ENCODE peak calls at places on chromosome 12, in five cellular contexts. One of them, this sample, is unnamed. For H3K9me3, the result is how much of the 10 kb centered on the place peaks cover.

GRCh38 chr12:79299447-79300198 is 391.1 kb downstream of the PAWR start:
- DNase-seq in fibroblast of lung: no peak
- DNase-seq in mammary epithelial cell: no peak
- DNase-seq in GM12878: no peak
- DNase-seq in HCT116: no peak
- DNase-seq in this sample: no peak

GRCh38 chr12:62603061-62603810 is 136.6 kb downstream of the MON2 start:
- DNase-seq in HCT116: peak
- DNase-seq in mammary epithelial cell: peak
- DNase-seq in fibroblast of lung: peak
- DNase-seq in GM12878: peak
- DNase-seq in this sample: no peak

GRCh38 chr12:5374691-5375090 is 57.2 kb upstream of the NTF3 start:
- DNase-seq in fibroblast of lung: no peak
- DNase-seq in HCT116: no peak
- DNase-seq in mammary epithelial cell: no peak
- DNase-seq in GM12878: no peak
- DNase-seq in this sample: no peak

GRCh38 chr12:102407776-102408486 is 72.4 kb downstream of the IGF1 start:
- DNase-seq in fibroblast of lung: peak
- DNase-seq in HCT116: no peak
- DNase-seq in mammary epithelial cell: no peak
- DNase-seq in GM12878: no peak
- DNase-seq in this sample: no peak

GRCh38 chr12:101935769-101936741 is 58.7 kb downstream of the DRAM1 start:
- DNase-seq in mammary epithelial cell: peak
- DNase-seq in fibroblast of lung: peak
- DNase-seq in GM12878: peak
- DNase-seq in HCT116: no peak
- DNase-seq in this sample: peak

GRCh38 chr12:71780207-71780822 is 25.7 kb downstream of the RAB21 start:
- DNase-seq in HCT116: peak
- DNase-seq in GM12878: no peak
- DNase-seq in fibroblast of lung: peak
- DNase-seq in mammary epithelial cell: peak
- DNase-seq in this sample: no peak

GRCh38 chr12:56256326-56256960 is 1.7 kb downstream of the ANKRD52 start:
- DNase-seq in HCT116: no peak
- DNase-seq in fibroblast of lung: peak
- DNase-seq in GM12878: no peak
- DNase-seq in mammary epithelial cell: no peak
- DNase-seq in this sample: no peak

GRCh38 chr12:47705239-47705570 is 625 bp downstream of the RPAP3 start:
- DNase-seq in HCT116: no peak
- DNase-seq in fibroblast of lung: no peak
- DNase-seq in mammary epithelial cell: peak
- DNase-seq in GM12878: no peak
- DNase-seq in this sample: no peak

GRCh38 chr12:69405466-69405865 is 45.9 kb downstream of the YEATS4 start:
- DNase-seq in mammary epithelial cell: peak
- DNase-seq in GM12878: no peak
- DNase-seq in HCT116: peak
- DNase-seq in fibroblast of lung: peak
- DNase-seq in this sample: peak

GRCh38 chr12:85874064-85874463 is at the start of gene NTS:
- DNase-seq in fibroblast of lung: no peak
- DNase-seq in mammary epithelial cell: no peak
- DNase-seq in HCT116: no peak
- DNase-seq in GM12878: no peak
- DNase-seq in this sample: no peak

GRCh38 chr12:9118161-9118560 is 2.4 kb upstream of the A2M start:
- DNase-seq in fibroblast of lung: no peak
- DNase-seq in mammary epithelial cell: peak
- DNase-seq in GM12878: peak
- DNase-seq in HCT116: no peak
- DNase-seq in this sample: no peak

GRCh38 chr12:106106892-106107291 is 31.9 kb downstream of the NUAK1 start:
- DNase-seq in HCT116: no peak
- DNase-seq in GM12878: no peak
- DNase-seq in fibroblast of lung: peak
- DNase-seq in mammary epithelial cell: peak
- DNase-seq in this sample: no peak

GRCh38 chr12:47270782-47271664 is 191.3 kb upstream of the AMIGO2 start:
- DNase-seq in HCT116: peak
- DNase-seq in fibroblast of lung: peak
- DNase-seq in GM12878: no peak
- DNase-seq in mammary epithelial cell: peak
- DNase-seq in this sample: no peak

GRCh38 chr12:47410862-47411261 is 295.0 kb downstream of the RPAP3 start:
- DNase-seq in fibroblast of lung: no peak
- DNase-seq in mammary epithelial cell: no peak
- DNase-seq in HCT116: no peak
- DNase-seq in GM12878: no peak
- DNase-seq in this sample: no peak

GRCh38 chr12:98456583-98457573 is 58.5 kb upstream of the TMPO start:
- DNase-seq in HCT116: no peak
- DNase-seq in mammary epithelial cell: peak
- DNase-seq in fibroblast of lung: peak
- DNase-seq in GM12878: no peak
- DNase-seq in this sample: no peak

GRCh38 chr12:15116983-15117382 is 104.2 kb downstream of the RERG start:
- DNase-seq in HCT116: no peak
- DNase-seq in fibroblast of lung: no peak
- DNase-seq in GM12878: no peak
- DNase-seq in mammary epithelial cell: no peak
- DNase-seq in this sample: no peak

GRCh38 chr12:104551313-104551931 is 94.7 kb downstream of the CHST11 start:
- DNase-seq in mammary epithelial cell: no peak
- DNase-seq in GM12878: no peak
- DNase-seq in fibroblast of lung: no peak
- DNase-seq in HCT116: no peak
- DNase-seq in this sample: no peak

GRCh38 chr12:95351745-95352144 is 122.2 kb upstream of the METAP2 start:
- DNase-seq in fibroblast of lung: no peak
- DNase-seq in HCT116: no peak
- DNase-seq in GM12878: no peak
- DNase-seq in mammary epithelial cell: no peak
- DNase-seq in this sample: no peak

GRCh38 chr12:95343461-95344230 is 126.0 kb downstream of the VEZT start:
- DNase-seq in GM12878: no peak
- DNase-seq in fibroblast of lung: no peak
- DNase-seq in HCT116: no peak
- DNase-seq in mammary epithelial cell: no peak
- DNase-seq in this sample: no peak

GRCh38 chr12:95349291-95349690 is 124.7 kb upstream of the METAP2 start:
- DNase-seq in GM12878: no peak
- DNase-seq in HCT116: no peak
- DNase-seq in mammary epithelial cell: no peak
- DNase-seq in fibroblast of lung: no peak
- DNase-seq in this sample: no peak
- H2AFZ ChIP-seq in GM12878: no peak
- H2AFZ ChIP-seq in HCT116: no peak
- H2AFZ ChIP-seq in mammary epithelial cell: no peak
- H2AFZ ChIP-seq in fibroblast of lung: no peak
- H2AFZ ChIP-seq in this sample: no peak

GRCh38 chr12:88267630-88268029 is 125.5 kb downstream of the TMTC3 start:
- DNase-seq in fibroblast of lung: no peak
- DNase-seq in HCT116: no peak
- DNase-seq in mammary epithelial cell: no peak
- DNase-seq in GM12878: no peak
- DNase-seq in this sample: no peak
- H3K9me3 ChIP-seq in fibroblast of lung: under half
- H3K9me3 ChIP-seq in HCT116: under half
- H3K9me3 ChIP-seq in mammary epithelial cell: under half
- H3K9me3 ChIP-seq in GM12878: under half
- H3K9me3 ChIP-seq in this sample: under half

GRCh38 chr12:2052861-2053674 is at the start of gene CACNA1C:
- DNase-seq in mammary epithelial cell: peak
- DNase-seq in fibroblast of lung: peak
- DNase-seq in GM12878: no peak
- DNase-seq in HCT116: no peak
- DNase-seq in this sample: no peak

GRCh38 chr12:2057041-2057792 is 4.4 kb downstream of the CACNA1C start:
- DNase-seq in HCT116: peak
- DNase-seq in GM12878: no peak
- DNase-seq in mammary epithelial cell: peak
- DNase-seq in fibroblast of lung: peak
- DNase-seq in this sample: no peak

GRCh38 chr12:2053675-2054070 is 886 bp downstream of the CACNA1C start:
- DNase-seq in HCT116: no peak
- DNase-seq in mammary epithelial cell: no peak
- DNase-seq in GM12878: no peak
- DNase-seq in fibroblast of lung: no peak
- DNase-seq in this sample: no peak

GRCh38 chr12:2051700-2052625 is 824 bp upstream of the CACNA1C start:
- DNase-seq in HCT116: no peak
- DNase-seq in fibroblast of lung: no peak
- DNase-seq in mammary epithelial cell: no peak
- DNase-seq in GM12878: no peak
- DNase-seq in this sample: no peak

GRCh38 chr12:2054091-2055018 is 1.6 kb downstream of the CACNA1C start:
- DNase-seq in fibroblast of lung: no peak
- DNase-seq in mammary epithelial cell: no peak
- DNase-seq in HCT116: no peak
- DNase-seq in GM12878: no peak
- DNase-seq in this sample: no peak
- TF ChIP-seq EZH2 in fibroblast of lung: peak
- TF ChIP-seq EZH2 in mammary epithelial cell: peak
- TF ChIP-seq EZH2 in HCT116: no peak
- TF ChIP-seq EZH2 in GM12878: no peak
- TF ChIP-seq EZH2 in this sample: peak

GRCh38 chr12:39464976-39465375 is 22.1 kb upstream of the KIF21A start:
- DNase-seq in mammary epithelial cell: no peak
- DNase-seq in HCT116: no peak
- DNase-seq in fibroblast of lung: no peak
- DNase-seq in GM12878: no peak
- DNase-seq in this sample: no peak
- H2AFZ ChIP-seq in mammary epithelial cell: no peak
- H2AFZ ChIP-seq in HCT116: no peak
- H2AFZ ChIP-seq in fibroblast of lung: no peak
- H2AFZ ChIP-seq in GM12878: no peak
- H2AFZ ChIP-seq in this sample: no peak

GRCh38 chr12:66025477-66025876 is 105.1 kb downstream of the LLPH start:
- DNase-seq in mammary epithelial cell: no peak
- DNase-seq in HCT116: peak
- DNase-seq in fibroblast of lung: peak
- DNase-seq in GM12878: no peak
- DNase-seq in this sample: no peak
- H3K9me3 ChIP-seq in mammary epithelial cell: under half
- H3K9me3 ChIP-seq in HCT116: under half
- H3K9me3 ChIP-seq in fibroblast of lung: under half
- H3K9me3 ChIP-seq in GM12878: under half
- H3K9me3 ChIP-seq in this sample: under half

GRCh38 chr12:30438526-30439120 is 257.0 kb downstream of the IPO8 start:
- DNase-seq in GM12878: no peak
- DNase-seq in HCT116: no peak
- DNase-seq in fibroblast of lung: no peak
- DNase-seq in mammary epithelial cell: no peak
- DNase-seq in this sample: no peak

GRCh38 chr12:30440826-30441602 is 254.7 kb downstream of the IPO8 start:
- DNase-seq in GM12878: no peak
- DNase-seq in HCT116: peak
- DNase-seq in mammary epithelial cell: no peak
- DNase-seq in fibroblast of lung: peak
- DNase-seq in this sample: no peak

GRCh38 chr12:30437044-30437443 is 258.6 kb downstream of the IPO8 start:
- DNase-seq in GM12878: no peak
- DNase-seq in fibroblast of lung: peak
- DNase-seq in mammary epithelial cell: no peak
- DNase-seq in HCT116: no peak
- DNase-seq in this sample: no peak

GRCh38 chr12:30437616-30438015 is 258.1 kb downstream of the IPO8 start:
- DNase-seq in HCT116: no peak
- DNase-seq in mammary epithelial cell: no peak
- DNase-seq in fibroblast of lung: no peak
- DNase-seq in GM12878: no peak
- DNase-seq in this sample: no peak
- TF ChIP-seq EZH2 in HCT116: no peak
- TF ChIP-seq EZH2 in mammary epithelial cell: no peak
- TF ChIP-seq EZH2 in fibroblast of lung: no peak
- TF ChIP-seq EZH2 in GM12878: no peak
- TF ChIP-seq EZH2 in this sample: no peak

GRCh38 chr12:124995200-124995961 is 1.9 kb downstream of the BRI3BP start:
- DNase-seq in HCT116: no peak
- DNase-seq in GM12878: peak
- DNase-seq in mammary epithelial cell: no peak
- DNase-seq in fibroblast of lung: no peak
- DNase-seq in this sample: no peak
- H2AFZ ChIP-seq in HCT116: no peak
- H2AFZ ChIP-seq in GM12878: peak
- H2AFZ ChIP-seq in mammary epithelial cell: no peak
- H2AFZ ChIP-seq in fibroblast of lung: no peak
- H2AFZ ChIP-seq in this sample: no peak

DNA sequence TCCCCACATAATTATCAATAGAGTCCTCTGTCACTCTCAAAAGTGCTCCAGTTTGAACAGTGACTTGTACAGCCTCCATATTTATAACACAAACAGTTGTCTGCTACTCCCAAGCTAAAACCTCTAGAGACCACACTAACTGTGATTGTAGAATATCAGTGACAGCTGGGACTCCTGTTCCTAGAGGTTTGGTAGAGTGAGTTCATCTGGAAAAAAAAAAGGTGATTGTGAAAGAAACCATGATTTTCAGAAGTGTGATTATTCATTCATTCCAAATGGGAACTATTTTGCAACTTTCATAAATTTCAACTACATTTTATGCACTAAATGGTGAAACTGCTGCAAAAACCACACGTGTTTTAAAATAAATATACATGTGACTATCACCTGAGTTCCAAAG is 128.0 kb upstream of the PLXNC1 start:
- DNase-seq in HCT116: no peak
- DNase-seq in fibroblast of lung: no peak
- DNase-seq in mammary epithelial cell: no peak
- DNase-seq in GM12878: no peak
- DNase-seq in this sample: no peak
- H3K9me3 ChIP-seq in HCT116: under half
- H3K9me3 ChIP-seq in fibroblast of lung: under half
- H3K9me3 ChIP-seq in mammary epithelial cell: under half
- H3K9me3 ChIP-seq in GM12878: under half
- H3K9me3 ChIP-seq in this sample: under half